ENCODE peak calls at places on chromosomes 7 and 10, in four cellular contexts. D is epithelial cell of esophagus; Y is cardiac fibroblast; B is activated CD8-positive, alpha-beta T cell treated with anti-CD3 and anti-CD28 coated beads for 36 hours. G is an unnamed sample.

GRCh38 chr7:84025332-84025927 is 169.2 kb downstream of the SEMA3A start:
- DNase-seq in Y (peak; percentile 91), B (no peak), D (peak; percentile 54), G (peak; percentile 95)

GRCh38 chr7:102009628-102010027 is 192.2 kb downstream of the CUX1 start:
- DNase-seq in D (peak; percentile 13), Y (peak; percentile 72), B (no peak), G (peak; percentile 29)

GRCh38 chr10:95785942-95786669 is 30.1 kb downstream of the ENTPD1 start:
- DNase-seq in B (no peak), Y (no peak), D (no peak), G (no peak)

GRCh38 chr7:141460781-141461715 is 90.2 kb upstream of the AGK start:
- DNase-seq in Y (no peak), D (peak; percentile 77), B (no peak), G (peak; percentile 5)

GRCh38 chr10:25498645-25499044 is 323.8 kb downstream of the GPR158 start:
- DNase-seq in B (no peak), Y (no peak), D (peak; percentile 58), G (no peak)

GRCh38 chr7:107563072-107563760 is 504 bp downstream of the COG5 start:
- DNase-seq in Y (no peak), B (no peak), D (no peak), G (no peak)

GRCh38 chr10:43644252-43644651 is 4.4 kb downstream of the ZNF32 start:
- DNase-seq in D (no peak), B (no peak), Y (peak; percentile 39), G (peak; percentile 21)

GRCh38 chr7:8286118-8286517 is 24.2 kb upstream of the ICA1 start:
- DNase-seq in D (no peak), B (no peak), Y (no peak), G (no peak)

GRCh38 chr7:117774943-117775342 is 98.3 kb downstream of the CTTNBP2 start:
- DNase-seq in D (no peak), Y (no peak), B (no peak), G (no peak)

GRCh38 chr10:3068968-3069737 is 1.8 kb downstream of the PFKP start:
- DNase-seq in B (peak; percentile 40), D (no peak), Y (peak; percentile 46), G (no peak)

GRCh38 chr10:86944471-86944870 is 12.9 kb downstream of the MMRN2 start:
- DNase-seq in Y (no peak), D (peak; percentile 75), B (no peak), G (no peak)

GRCh38 chr7:94154858-94155257 is 150.7 kb upstream of the BET1 start:
- DNase-seq in Y (no peak), B (no peak), D (peak; percentile 17), G (no peak)

GRCh38 chr10:130686680-130687300 is 550.6 kb downstream of the GLRX3 start:
- DNase-seq in D (peak; percentile 1), Y (no peak), B (no peak), G (no peak)

GRCh38 chr7:47302560-47302959 is 279.4 kb downstream of the TNS3 start:
- DNase-seq in Y (no peak), D (no peak), B (no peak), G (no peak)

GRCh38 chr7:44136731-44137130 is 4.4 kb downstream of the MYL7 start:
- DNase-seq in D (no peak), B (no peak), Y (no peak), G (no peak)

GRCh38 chr10:70603439-70603778 is 868 bp upstream of the PRF1 start:
- DNase-seq in Y (no peak), B (peak; percentile 79), D (no peak), G (no peak)

GRCh38 chr7:70133291-70133690 is 535.0 kb downstream of the AUTS2 start:
- DNase-seq in Y (no peak), D (no peak), B (no peak), G (no peak)

GRCh38 chr7:132577206-132578049 is 1.2 kb upstream of the PLXNA4 start:
- DNase-seq in B (peak; percentile 10), D (peak; percentile 20), Y (peak; percentile 89), G (no peak)

GRCh38 chr7:38262545-38262944 is 10.9 kb downstream of the TARP start:
- DNase-seq in D (no peak), B (no peak), Y (no peak), G (no peak)

GRCh38 chr10:92923416-92923815 is 75.1 kb downstream of the EXOC6 start:
- DNase-seq in D (no peak), Y (no peak), B (peak; percentile 7), G (no peak)

GRCh38 chr10:122263971-122264370 is 7.1 kb upstream of the BTBD16 start:
- DNase-seq in B (no peak), D (peak; percentile 73), Y (peak; percentile 88), G (peak; percentile 88)

GRCh38 chr10:102718220-102718619 is 3.8 kb downstream of the SFXN2 start:
- DNase-seq in Y (peak; percentile 67), B (no peak), D (peak; percentile 48), G (peak; percentile 43)

GRCh38 chr7:105600720-105601550 is 19.6 kb upstream of the EFCAB10 start:
- DNase-seq in D (peak; percentile 75), B (no peak), Y (no peak), G (no peak)

GRCh38 chr7:52708846-52709245 is 326.6 kb upstream of the POM121L12 start:
- DNase-seq in Y (no peak), B (no peak), D (no peak), G (no peak)

GRCh38 chr10:13241613-13242012 is 7.4 kb upstream of the UCMA start:
- DNase-seq in B (no peak), Y (no peak), D (no peak), G (no peak)

GRCh38 chr7:130381468-130382312 is 1.4 kb downstream of the CPA1 start:
- DNase-seq in Y (no peak), B (no peak), D (no peak), G (no peak)

GRCh38 chr10:55410415-55410885 is 609.4 kb upstream of the PCDH15 start:
- DNase-seq in Y (peak; percentile 39), B (no peak), D (peak; percentile 36), G (no peak)

GRCh38 chr7:134963031-134963430 is 23.3 kb upstream of the AGBL3 start:
- DNase-seq in D (no peak), Y (no peak), B (no peak), G (no peak)

DNA sequence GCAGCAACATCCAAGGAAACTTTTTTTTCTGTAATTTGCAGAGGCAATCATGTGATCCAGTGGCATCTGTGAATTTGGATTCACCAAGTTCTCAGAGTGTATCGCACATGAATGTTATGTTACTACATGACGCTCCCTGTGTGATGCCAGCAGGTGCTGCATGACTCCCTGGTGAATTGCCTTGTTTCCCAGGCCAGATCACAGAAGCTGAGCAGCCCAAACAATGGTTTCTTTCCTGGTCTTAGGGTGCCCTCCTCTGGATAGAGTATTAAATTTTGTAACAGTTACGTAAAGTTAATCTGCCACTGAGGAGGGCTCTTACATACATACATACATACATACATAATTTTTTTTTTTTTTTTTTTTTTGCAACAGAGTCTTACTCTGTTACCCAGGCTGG is 3.6 kb downstream of the ZSCAN21 start:
- DNase-seq in Y (peak; percentile 73), D (peak; percentile 92), B (peak; percentile 22), G (peak; percentile 77)
- TF ChIP-seq CTCF in Y (peak; percentile 13), D (peak; percentile 44), B (no peak), G (peak; percentile 68)

DNA sequence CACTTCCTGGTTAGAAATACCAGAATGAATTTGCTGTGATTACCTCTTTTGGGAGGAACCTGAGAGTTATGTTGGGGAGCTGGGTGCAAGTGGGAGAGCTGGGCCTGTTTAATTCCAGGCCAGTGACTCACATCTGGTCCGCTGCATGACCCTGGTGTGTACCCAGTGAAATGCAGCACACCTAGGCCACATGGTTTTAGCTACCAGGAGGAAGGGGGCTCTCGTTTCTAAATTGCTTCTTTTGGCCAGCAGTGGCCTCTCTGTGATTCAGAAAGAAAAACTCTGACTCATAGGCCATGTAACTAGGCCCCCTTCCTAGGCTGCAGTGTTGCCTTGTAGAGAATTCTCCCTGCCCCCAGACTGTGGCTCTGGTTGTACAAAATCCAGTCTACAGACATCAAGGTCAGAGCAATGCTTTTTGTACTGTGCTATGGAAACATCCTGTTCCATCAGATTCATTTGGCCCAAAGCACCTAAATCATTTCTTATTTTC is 6.7 kb downstream of the AGFG2 start:
- DNase-seq in B (peak; percentile 87), Y (peak; percentile 90), D (peak; percentile 73), G (peak; percentile 81)
- TF ChIP-seq CTCF in B (no peak), Y (peak; percentile 4), D (peak; percentile 9), G (peak; percentile 40)

GRCh38 chr10:11701451-11702095 is 40.6 kb upstream of the ECHDC3 start:
- DNase-seq in Y (no peak), D (no peak), B (no peak), G (no peak)

GRCh38 chr10:11698691-11699545 is 43.3 kb upstream of the ECHDC3 start:
- DNase-seq in B (no peak), Y (no peak), D (no peak), G (no peak)

GRCh38 chr10:11700539-11700938 is 41.6 kb upstream of the ECHDC3 start:
- DNase-seq in D (no peak), Y (no peak), B (no peak), G (no peak)

GRCh38 chr10:11699546-11700097 is 42.6 kb upstream of the ECHDC3 start:
- DNase-seq in B (no peak), Y (no peak), D (no peak), G (no peak)

DNA sequence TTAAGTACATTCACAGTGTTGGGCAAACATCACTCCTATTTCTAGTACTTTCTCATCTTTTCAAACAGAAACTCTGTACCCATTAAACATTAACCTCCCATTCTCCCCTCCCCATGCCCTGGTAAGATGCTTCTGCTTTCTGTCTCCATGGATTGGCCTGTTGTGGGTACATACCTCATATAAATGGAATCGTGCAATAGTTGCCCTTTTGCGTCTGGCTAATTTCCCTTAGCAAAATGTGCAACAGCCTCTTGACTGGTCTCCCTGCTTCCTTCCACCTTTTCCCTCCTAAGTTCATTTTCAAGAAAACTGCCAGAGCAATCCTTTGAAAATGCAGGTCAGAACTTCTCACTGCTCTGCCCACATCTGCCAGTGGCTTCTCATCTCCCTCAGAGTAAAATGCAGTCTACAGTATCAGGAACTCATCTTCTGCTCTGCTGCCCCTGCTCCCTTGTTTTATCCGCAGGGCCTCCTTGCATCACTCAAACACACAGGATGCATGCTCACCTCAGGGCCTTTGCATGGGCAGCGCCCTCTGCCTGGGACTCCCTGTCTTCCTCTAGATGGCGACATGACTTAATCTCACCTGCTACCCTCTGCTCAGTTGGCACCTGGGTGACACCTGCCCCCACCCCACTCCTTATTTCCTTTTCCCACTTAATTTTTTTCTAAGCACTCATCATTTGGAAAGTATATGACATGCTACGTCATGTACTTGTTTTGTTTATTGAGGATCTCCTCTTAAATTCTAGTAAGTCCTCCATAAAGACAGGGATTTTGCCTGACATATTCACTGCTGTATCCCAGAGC is 44.3 kb upstream of the ECHDC3 start:
- DNase-seq in B (peak; percentile 46), Y (no peak), D (peak; percentile 14), G (no peak)
- TF ChIP-seq CTCF in B (no peak), Y (no peak), D (no peak), G (peak; percentile 28)

DNA sequence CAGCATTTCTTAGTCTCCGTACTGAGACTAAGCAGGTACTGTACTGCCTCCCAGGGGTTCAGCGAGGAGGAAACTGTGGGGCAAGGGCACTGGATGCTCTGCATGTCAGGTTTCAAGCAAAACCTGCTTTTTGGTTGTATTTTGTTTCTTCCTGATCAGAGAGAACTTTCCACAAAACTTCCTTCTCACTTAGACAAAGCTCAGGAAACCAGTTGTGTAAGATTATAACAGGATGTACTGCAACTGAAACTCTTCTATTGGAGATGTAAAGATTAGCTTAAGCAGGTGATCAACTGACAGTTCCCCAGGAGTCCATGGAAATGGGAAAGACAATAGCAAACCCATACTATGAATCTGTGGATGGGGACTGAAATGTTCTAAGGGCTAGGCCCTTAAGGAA is 67.3 kb downstream of the PLCE1 start:
- DNase-seq in D (no peak), B (no peak), Y (no peak), G (no peak)
- TF ChIP-seq CTCF in D (no peak), B (no peak), Y (no peak), G (no peak)